ENCODE peak calls at places on chromosomes 11 and 22, in ten cellular contexts. Z is HAP-1; I is trophoblast cell; O is body of pancreas; B is neuronal stem cell; D is stomach; S is A549; M is aorta; C is tibial artery; K is naive thymus-derived CD4-positive, alpha-beta T cell. V is an unnamed sample. For H3K4me1, the result is how much of the 10 kb centered on the place peaks cover.

GRCh38 chr11:109960831-109961230 is 132.4 kb upstream of the ZC3H12C start:
- DNase-seq in Z (no peak), S (no peak), I (peak), D (no peak), K (no peak), C (no peak), M (peak), O (peak), B (peak), V (peak)

GRCh38 chr11:110886241-110886640 is 174.0 kb upstream of the ARHGAP20 start:
- DNase-seq in B (no peak), M (no peak), S (no peak), O (no peak), D (no peak), K (no peak), I (no peak), Z (no peak), C (no peak), V (no peak)

GRCh38 chr22:47192106-47192650 is 429.7 kb downstream of the TBC1D22A start:
- DNase-seq in O (peak), I (no peak), C (peak), S (no peak), B (no peak), D (peak), K (peak), Z (no peak), M (no peak), V (peak)

GRCh38 chr11:35794850-35795249 is 132.3 kb downstream of the TRIM44 start:
- DNase-seq in C (no peak), Z (no peak), B (no peak), O (no peak), M (no peak), D (no peak), I (peak), K (no peak), S (no peak), V (no peak)

GRCh38 chr11:12540913-12541587 is 133.2 kb upstream of the TEAD1 start:
- DNase-seq in O (no peak), Z (no peak), K (no peak), M (no peak), D (no peak), C (peak), I (peak), S (peak), B (no peak), V (no peak)

GRCh38 chr11:83011333-83012167 is 60.1 kb downstream of the RAB30 start:
- DNase-seq in C (no peak), M (no peak), S (no peak), O (peak), B (no peak), D (no peak), I (no peak), Z (no peak), K (no peak), V (no peak)

GRCh38 chr22:26548303-26548702 is 36.0 kb upstream of the TFIP11 start:
- DNase-seq in I (peak), M (no peak), Z (no peak), C (no peak), S (no peak), D (no peak), O (no peak), K (no peak), B (no peak), V (no peak)

GRCh38 chr11:74611369-74611861 is 19.0 kb downstream of the POLD3 start:
- DNase-seq in C (no peak), Z (no peak), K (no peak), D (no peak), I (peak), M (no peak), B (no peak), S (peak), O (no peak), V (no peak)

DNA sequence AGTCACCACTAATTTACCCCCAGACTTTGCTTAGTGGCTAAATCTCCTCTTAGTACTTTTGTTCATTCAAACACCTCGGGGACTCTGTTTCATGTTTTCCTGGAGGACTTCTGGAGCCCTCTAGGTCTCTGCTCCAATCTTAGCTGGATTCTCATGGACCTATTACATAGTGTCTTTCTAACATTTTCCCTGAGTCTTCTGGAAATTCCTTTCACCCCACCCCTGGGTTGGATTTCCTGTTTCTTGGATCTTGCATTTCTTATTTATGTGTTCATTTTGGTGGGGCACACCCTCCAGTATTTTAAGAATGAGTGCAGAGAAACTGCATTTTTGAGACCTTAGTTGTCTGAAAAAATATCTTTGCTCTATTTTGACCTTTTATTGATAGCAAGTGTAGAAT is 220.1 kb downstream of the BLID start:
- DNase-seq in D (no peak), S (no peak), K (no peak), Z (no peak), O (no peak), M (no peak), B (no peak), I (peak), C (no peak), V (no peak)
- H3K4me3 ChIP-seq in D (no peak), S (no peak), K (no peak), Z (no peak), O (no peak), M (no peak), B (no peak), I (no peak), C (no peak), V (no peak)

DNA sequence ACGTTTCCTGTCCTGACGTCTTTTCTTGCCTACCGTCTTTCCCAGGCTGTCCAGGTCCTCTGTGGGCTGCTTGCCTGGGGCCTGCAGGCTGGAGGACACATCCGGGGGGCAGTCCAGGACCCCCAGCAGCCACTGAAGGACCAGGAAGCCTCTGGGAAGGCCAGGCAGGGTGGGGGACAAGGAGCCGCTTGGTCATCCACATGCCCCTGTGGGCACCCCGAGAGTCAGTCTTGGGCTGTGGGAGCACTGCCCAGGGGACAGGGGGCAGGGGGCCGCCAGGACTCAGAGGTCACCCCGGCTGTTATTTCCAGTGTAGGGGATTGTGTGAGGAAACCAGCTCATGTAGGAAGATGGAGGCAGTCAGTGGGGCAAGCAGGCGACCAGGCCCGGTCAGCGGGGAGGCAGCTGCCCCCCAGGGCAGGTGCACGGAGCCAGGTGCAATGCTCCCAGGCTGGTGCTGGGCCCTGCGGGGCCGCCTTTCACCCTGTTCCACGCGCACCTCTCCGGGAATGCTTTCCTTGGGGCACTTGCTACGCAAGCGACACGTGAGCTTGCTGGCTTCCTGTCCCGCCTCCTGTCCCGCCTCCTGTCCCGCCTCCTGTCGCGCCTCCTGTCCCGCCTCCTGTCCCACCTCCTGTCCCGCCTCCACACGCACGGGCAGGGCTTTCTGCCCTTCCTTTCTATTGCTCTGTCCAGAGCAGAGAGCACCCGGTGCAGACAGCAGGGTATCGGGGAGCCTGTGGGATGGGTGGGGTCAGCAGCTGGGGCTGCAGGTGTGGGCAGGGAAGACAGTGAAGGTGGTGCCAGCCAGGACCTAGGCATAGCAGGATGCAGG is 39.5 kb downstream of the MUC5B start:
- DNase-seq in K (peak), M (peak), S (peak), D (peak), B (peak), O (peak), Z (peak), I (peak), C (peak), V (peak)
- H3K4me1 ChIP-seq in K (under half), M (under half), S (under half), D (under half), B (under half), O (under half), Z (under half), I (under half), C (under half), V (under half)

GRCh38 chr11:67596753-67597300 is 9.9 kb upstream of the NDUFV1 start:
- DNase-seq in Z (no peak), K (no peak), M (no peak), S (no peak), C (no peak), D (no peak), B (no peak), O (no peak), I (no peak), V (no peak)

GRCh38 chr11:67594480-67594879 is 10.9 kb downstream of the GSTP1 start:
- DNase-seq in M (no peak), K (no peak), I (no peak), S (no peak), Z (no peak), O (no peak), B (no peak), C (no peak), D (no peak), V (no peak)

DNA sequence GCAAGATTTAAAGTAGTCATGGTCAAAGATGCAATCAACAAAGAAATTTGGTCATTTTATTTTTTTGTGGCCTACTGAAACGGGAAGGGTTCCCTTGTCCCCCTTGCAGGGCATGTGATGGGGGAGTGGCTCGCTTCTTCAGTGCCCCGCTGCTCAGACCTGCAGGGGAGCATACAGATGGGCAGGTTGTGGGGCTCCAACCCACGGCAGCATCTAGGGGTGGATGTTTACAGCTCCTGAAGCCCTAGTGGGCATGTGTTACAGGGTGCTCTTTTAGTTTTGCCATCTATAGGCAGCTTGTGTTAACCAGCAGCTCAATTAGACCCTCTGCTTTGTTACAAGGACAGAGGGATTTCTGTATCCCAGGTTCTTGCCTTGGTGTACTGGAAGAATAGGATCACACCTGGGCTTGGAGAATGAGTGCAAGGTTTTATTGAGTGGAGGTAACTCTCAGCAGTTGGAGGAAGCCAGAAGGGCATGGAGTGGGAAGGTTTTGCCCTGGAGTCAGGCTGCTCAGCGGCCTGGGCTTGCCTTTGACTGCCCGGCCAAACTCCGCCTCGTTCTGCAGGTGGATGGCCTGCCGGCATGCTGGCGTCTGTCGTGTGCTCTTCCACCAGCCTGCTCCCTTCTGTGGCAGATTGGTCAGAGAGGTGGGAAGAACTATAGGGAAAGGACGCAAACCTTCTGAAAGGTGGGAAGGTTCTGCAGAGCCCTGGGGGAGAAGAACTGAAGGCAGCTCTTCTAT is 9.4 kb downstream of the GSTP1 start:
- DNase-seq in C (no peak), Z (no peak), D (no peak), K (no peak), S (no peak), O (no peak), B (no peak), I (no peak), M (no peak), V (no peak)
- H3K4me3 ChIP-seq in C (no peak), Z (no peak), D (no peak), K (no peak), S (no peak), O (no peak), B (no peak), I (no peak), M (no peak), V (no peak)

DNA sequence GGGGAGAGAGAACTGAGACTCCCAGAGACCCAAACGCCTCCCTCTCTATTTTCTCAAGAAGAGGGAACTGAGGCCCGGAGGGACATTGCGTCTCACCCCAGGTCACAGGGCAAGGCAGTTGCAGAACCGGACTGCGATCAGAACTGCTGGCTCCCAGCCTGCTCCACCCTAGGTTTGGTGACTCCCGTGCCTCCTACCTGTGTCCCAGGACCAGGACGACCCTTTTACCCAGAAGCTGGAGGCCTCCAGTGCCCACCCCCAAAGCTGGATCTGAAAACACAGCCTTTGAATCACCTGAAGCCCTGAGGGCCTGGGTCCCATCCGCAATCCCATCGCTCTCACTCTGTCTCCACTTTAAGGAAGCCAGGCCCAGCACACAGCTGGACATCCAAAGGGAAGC is 1.4 kb downstream of the GSTT4 start:
- DNase-seq in I (no peak), Z (no peak), O (no peak), M (no peak), D (no peak), B (no peak), C (no peak), S (no peak), K (no peak), V (no peak)
- H3K4me1 ChIP-seq in I (under half), Z (under half), O (under half), M (under half), D (under half), B (under half), C (under half), S (under half), K (under half), V (under half)

GRCh38 chr22:23373601-23374000 is 193.3 kb downstream of the BCR start:
- DNase-seq in O (no peak), S (no peak), Z (no peak), I (no peak), D (no peak), M (no peak), C (peak), B (no peak), K (no peak), V (no peak)
- H3K4me3 ChIP-seq in O (no peak), S (no peak), Z (no peak), I (no peak), D (no peak), M (no peak), C (no peak), B (no peak), K (no peak), V (no peak)

GRCh38 chr11:63869171-63869591 is 30.3 kb downstream of the MARK2 start:
- DNase-seq in I (peak), O (peak), S (no peak), Z (no peak), K (no peak), C (no peak), M (no peak), D (no peak), B (no peak), V (peak)

GRCh38 chr11:63870351-63871197 is 31.7 kb downstream of the MARK2 start:
- DNase-seq in M (no peak), Z (no peak), O (no peak), S (no peak), D (no peak), K (no peak), I (no peak), B (no peak), C (no peak), V (no peak)

GRCh38 chr11:63869686-63870085 is 30.8 kb downstream of the MARK2 start:
- DNase-seq in C (no peak), O (no peak), D (no peak), K (no peak), Z (no peak), B (no peak), M (no peak), I (no peak), S (no peak), V (no peak)

GRCh38 chr11:63867511-63867910 is 28.6 kb downstream of the MARK2 start:
- DNase-seq in B (no peak), S (no peak), D (no peak), Z (no peak), O (no peak), K (no peak), C (no peak), I (peak), M (no peak), V (no peak)

GRCh38 chr11:63868399-63869064 is 29.6 kb downstream of the MARK2 start:
- DNase-seq in D (no peak), O (no peak), K (no peak), I (no peak), S (no peak), C (no peak), B (no peak), Z (no peak), M (no peak), V (no peak)
- H3K4me1 ChIP-seq in D (half or more), O (half or more), K (half or more), I (under half), S (half or more), C (half or more), B (under half), Z (under half), M (under half), V (half or more)

GRCh38 chr22:29475550-29475949 is 4.5 kb upstream of the NEFH start:
- DNase-seq in Z (no peak), S (no peak), M (no peak), I (no peak), B (no peak), K (no peak), D (no peak), C (no peak), O (no peak), V (no peak)
- H3K4me3 ChIP-seq in Z (no peak), S (no peak), M (no peak), I (no peak), B (no peak), K (no peak), D (no peak), C (no peak), O (no peak), V (no peak)

GRCh38 chr11:65917077-65917433 is 1.8 kb downstream of the C11orf68 start:
- DNase-seq in K (no peak), S (no peak), O (no peak), B (no peak), I (no peak), D (no peak), Z (no peak), C (no peak), M (no peak), V (no peak)
- H3K4me1 ChIP-seq in K (under half), S (half or more), O (under half), B (under half), I (under half), D (under half), Z (under half), C (half or more), M (under half), V (under half)

GRCh38 chr22:28978863-28979799 is 82.5 kb downstream of the C22orf31 start:
- DNase-seq in K (no peak), I (no peak), Z (no peak), S (no peak), O (no peak), M (no peak), C (no peak), B (no peak), D (no peak), V (no peak)

GRCh38 chr22:28977481-28977971 is 84.1 kb downstream of the C22orf31 start:
- DNase-seq in S (no peak), Z (no peak), D (peak), K (no peak), O (peak), C (no peak), I (no peak), M (no peak), B (no peak), V (no peak)

GRCh38 chr22:28976588-28976987 is 85.0 kb downstream of the C22orf31 start:
- DNase-seq in S (no peak), D (no peak), Z (peak), I (no peak), O (no peak), B (no peak), K (no peak), C (no peak), M (no peak), V (no peak)

GRCh38 chr22:28978158-28978557 is 83.5 kb downstream of the C22orf31 start:
- DNase-seq in D (no peak), Z (no peak), B (no peak), I (peak), K (no peak), M (no peak), O (peak), S (peak), C (no peak), V (no peak)

DNA sequence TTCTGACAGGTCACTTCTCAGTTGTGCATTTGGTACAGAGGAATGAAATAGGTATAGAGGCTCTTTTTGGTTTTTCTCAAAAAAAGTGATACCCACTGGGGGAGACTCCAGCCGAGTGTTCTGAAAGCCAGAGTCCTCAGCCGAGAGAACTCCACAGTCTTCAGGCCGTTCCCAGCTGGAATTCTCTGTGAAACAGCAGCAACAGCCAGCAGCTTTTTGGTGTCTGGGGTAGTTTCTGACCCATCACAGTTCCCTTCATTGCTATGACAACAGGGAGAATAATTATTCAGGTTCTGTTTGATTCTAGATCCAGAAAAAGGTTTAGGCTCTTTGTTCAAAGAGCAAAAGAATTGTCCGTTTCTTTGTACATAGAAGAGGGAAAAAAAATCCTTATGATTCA is 84.6 kb downstream of the C22orf31 start:
- DNase-seq in S (no peak), I (no peak), C (no peak), O (no peak), Z (no peak), D (no peak), K (no peak), M (no peak), B (no peak), V (no peak)
- H3K4me3 ChIP-seq in S (peak), I (no peak), C (no peak), O (no peak), Z (no peak), D (peak), K (no peak), M (no peak), B (no peak), V (no peak)

GRCh38 chr11:47560431-47560830 is 5.0 kb upstream of the PTPMT1 start:
- DNase-seq in B (no peak), I (no peak), D (no peak), Z (no peak), K (no peak), O (no peak), S (no peak), M (no peak), C (no peak), V (no peak)

GRCh38 chr11:47552581-47553416 is at the start of gene CELF1:
- DNase-seq in B (peak), Z (peak), C (peak), I (peak), K (peak), M (peak), O (peak), D (peak), S (peak), V (peak)

GRCh38 chr11:47553417-47553746 is 450 bp upstream of the CELF1 start:
- DNase-seq in Z (no peak), K (no peak), M (no peak), D (peak), I (no peak), C (no peak), B (no peak), S (no peak), O (no peak), V (no peak)

GRCh38 chr11:47558695-47559094 is 5.8 kb upstream of the CELF1 start:
- DNase-seq in D (no peak), B (no peak), Z (no peak), M (no peak), K (no peak), I (no peak), S (no peak), C (no peak), O (no peak), V (no peak)
- H3K4me1 ChIP-seq in D (under half), B (under half), Z (under half), M (under half), K (under half), I (under half), S (under half), C (under half), O (under half), V (under half)